ENCODE peak calls at places on chromosomes 6 and 20, in four cellular contexts. One of them, this sample, is unnamed.

GRCh38 chr6:1630771-1631217 is 21.1 kb downstream of the FOXC1 start:
- DNase-seq in GM23338: no peak
- DNase-seq in activated CD8-positive, alpha-beta T cell treated with anti-CD3 and anti-CD28 coated beads, Interleukin-2, amount 10 ng/mL, durations not matched to agents 7 days and 5 days: no peak
- DNase-seq in cardiac fibroblast: no peak
- DNase-seq in this sample: no peak

GRCh38 chr6:26215200-26216014 is 128.2 kb downstream of the HFE start:
- DNase-seq in GM23338: peak
- DNase-seq in activated CD8-positive, alpha-beta T cell treated with anti-CD3 and anti-CD28 coated beads, Interleukin-2, amount 10 ng/mL, durations not matched to agents 7 days and 5 days: peak
- DNase-seq in cardiac fibroblast: peak
- DNase-seq in this sample: peak

GRCh38 chr6:21753571-21754108 is 160.1 kb downstream of the SOX4 start:
- DNase-seq in GM23338: no peak
- DNase-seq in activated CD8-positive, alpha-beta T cell treated with anti-CD3 and anti-CD28 coated beads, Interleukin-2, amount 10 ng/mL, durations not matched to agents 7 days and 5 days: no peak
- DNase-seq in cardiac fibroblast: peak
- DNase-seq in this sample: no peak

GRCh38 chr6:9412951-9413559 is 977.7 kb upstream of the SLC35B3 start:
- DNase-seq in GM23338: peak
- DNase-seq in activated CD8-positive, alpha-beta T cell treated with anti-CD3 and anti-CD28 coated beads, Interleukin-2, amount 10 ng/mL, durations not matched to agents 7 days and 5 days: peak
- DNase-seq in cardiac fibroblast: peak
- DNase-seq in this sample: peak

GRCh38 chr6:89984926-89985743 is 90.9 kb downstream of the GJA10 start:
- DNase-seq in GM23338: no peak
- DNase-seq in activated CD8-positive, alpha-beta T cell treated with anti-CD3 and anti-CD28 coated beads, Interleukin-2, amount 10 ng/mL, durations not matched to agents 7 days and 5 days: no peak
- DNase-seq in cardiac fibroblast: peak
- DNase-seq in this sample: peak

GRCh38 chr20:6673071-6673470 is 94.4 kb upstream of the BMP2 start:
- DNase-seq in GM23338: no peak
- DNase-seq in activated CD8-positive, alpha-beta T cell treated with anti-CD3 and anti-CD28 coated beads, Interleukin-2, amount 10 ng/mL, durations not matched to agents 7 days and 5 days: no peak
- DNase-seq in cardiac fibroblast: no peak
- DNase-seq in this sample: no peak

GRCh38 chr6:108115598-108116058 is 41.1 kb upstream of the OSTM1 start:
- DNase-seq in GM23338: peak
- DNase-seq in activated CD8-positive, alpha-beta T cell treated with anti-CD3 and anti-CD28 coated beads, Interleukin-2, amount 10 ng/mL, durations not matched to agents 7 days and 5 days: peak
- DNase-seq in cardiac fibroblast: peak
- DNase-seq in this sample: no peak

GRCh38 chr20:58714340-58714922 is 21.8 kb downstream of the NPEPL1 start:
- DNase-seq in GM23338: no peak
- DNase-seq in activated CD8-positive, alpha-beta T cell treated with anti-CD3 and anti-CD28 coated beads, Interleukin-2, amount 10 ng/mL, durations not matched to agents 7 days and 5 days: peak
- DNase-seq in cardiac fibroblast: no peak
- DNase-seq in this sample: peak

GRCh38 chr20:64090165-64090564 is 6.0 kb upstream of the LKAAEAR1 start:
- DNase-seq in GM23338: no peak
- DNase-seq in activated CD8-positive, alpha-beta T cell treated with anti-CD3 and anti-CD28 coated beads, Interleukin-2, amount 10 ng/mL, durations not matched to agents 7 days and 5 days: no peak
- DNase-seq in cardiac fibroblast: no peak
- DNase-seq in this sample: no peak

GRCh38 chr20:44742304-44743079 is 3.2 kb upstream of the KCNK15 start:
- DNase-seq in GM23338: no peak
- DNase-seq in activated CD8-positive, alpha-beta T cell treated with anti-CD3 and anti-CD28 coated beads, Interleukin-2, amount 10 ng/mL, durations not matched to agents 7 days and 5 days: no peak
- DNase-seq in cardiac fibroblast: no peak
- DNase-seq in this sample: no peak

GRCh38 chr6:106688177-106688951 is 59.0 kb downstream of the QRSL1 start:
- DNase-seq in GM23338: no peak
- DNase-seq in activated CD8-positive, alpha-beta T cell treated with anti-CD3 and anti-CD28 coated beads, Interleukin-2, amount 10 ng/mL, durations not matched to agents 7 days and 5 days: no peak
- DNase-seq in cardiac fibroblast: no peak
- DNase-seq in this sample: no peak

GRCh38 chr20:51985013-51985415 is 182.7 kb upstream of the SALL4 start:
- DNase-seq in GM23338: peak
- DNase-seq in activated CD8-positive, alpha-beta T cell treated with anti-CD3 and anti-CD28 coated beads, Interleukin-2, amount 10 ng/mL, durations not matched to agents 7 days and 5 days: no peak
- DNase-seq in cardiac fibroblast: peak
- DNase-seq in this sample: no peak

GRCh38 chr20:50187403-50188051 is 3.1 kb upstream of the CEBPB start:
- DNase-seq in GM23338: peak
- DNase-seq in activated CD8-positive, alpha-beta T cell treated with anti-CD3 and anti-CD28 coated beads, Interleukin-2, amount 10 ng/mL, durations not matched to agents 7 days and 5 days: no peak
- DNase-seq in cardiac fibroblast: peak
- DNase-seq in this sample: no peak

GRCh38 chr6:154732538-154732823 is 735 bp upstream of the SCAF8 start:
- DNase-seq in GM23338: peak
- DNase-seq in activated CD8-positive, alpha-beta T cell treated with anti-CD3 and anti-CD28 coated beads, Interleukin-2, amount 10 ng/mL, durations not matched to agents 7 days and 5 days: no peak
- DNase-seq in cardiac fibroblast: no peak
- DNase-seq in this sample: no peak

GRCh38 chr20:10731190-10731955 is 57.6 kb upstream of the JAG1 start:
- DNase-seq in GM23338: no peak
- DNase-seq in activated CD8-positive, alpha-beta T cell treated with anti-CD3 and anti-CD28 coated beads, Interleukin-2, amount 10 ng/mL, durations not matched to agents 7 days and 5 days: no peak
- DNase-seq in cardiac fibroblast: peak
- DNase-seq in this sample: no peak

GRCh38 chr6:111938710-111939109 is 65.5 kb upstream of the FYN start:
- DNase-seq in GM23338: no peak
- DNase-seq in activated CD8-positive, alpha-beta T cell treated with anti-CD3 and anti-CD28 coated beads, Interleukin-2, amount 10 ng/mL, durations not matched to agents 7 days and 5 days: no peak
- DNase-seq in cardiac fibroblast: peak
- DNase-seq in this sample: no peak

GRCh38 chr6:117548797-117549301 is 53.5 kb downstream of the GOPC start:
- DNase-seq in GM23338: peak
- DNase-seq in activated CD8-positive, alpha-beta T cell treated with anti-CD3 and anti-CD28 coated beads, Interleukin-2, amount 10 ng/mL, durations not matched to agents 7 days and 5 days: peak
- DNase-seq in cardiac fibroblast: peak
- DNase-seq in this sample: no peak

GRCh38 chr20:370977-371754 is 9.4 kb upstream of the TRIB3 start:
- DNase-seq in GM23338: no peak
- DNase-seq in activated CD8-positive, alpha-beta T cell treated with anti-CD3 and anti-CD28 coated beads, Interleukin-2, amount 10 ng/mL, durations not matched to agents 7 days and 5 days: no peak
- DNase-seq in cardiac fibroblast: no peak
- DNase-seq in this sample: no peak

GRCh38 chr20:40497781-40498691 is 191.0 kb downstream of the MAFB start:
- DNase-seq in GM23338: no peak
- DNase-seq in activated CD8-positive, alpha-beta T cell treated with anti-CD3 and anti-CD28 coated beads, Interleukin-2, amount 10 ng/mL, durations not matched to agents 7 days and 5 days: no peak
- DNase-seq in cardiac fibroblast: peak
- DNase-seq in this sample: no peak

GRCh38 chr6:112214749-112215269 is 39.6 kb downstream of the LAMA4 start:
- DNase-seq in GM23338: no peak
- DNase-seq in activated CD8-positive, alpha-beta T cell treated with anti-CD3 and anti-CD28 coated beads, Interleukin-2, amount 10 ng/mL, durations not matched to agents 7 days and 5 days: no peak
- DNase-seq in cardiac fibroblast: peak
- DNase-seq in this sample: no peak

GRCh38 chr6:27178001-27178730 is 69.3 kb upstream of the PRSS16 start:
- DNase-seq in GM23338: peak
- DNase-seq in activated CD8-positive, alpha-beta T cell treated with anti-CD3 and anti-CD28 coated beads, Interleukin-2, amount 10 ng/mL, durations not matched to agents 7 days and 5 days: peak
- DNase-seq in cardiac fibroblast: peak
- DNase-seq in this sample: peak

GRCh38 chr20:14142964-14143627 is 147.8 kb downstream of the MACROD2 start:
- DNase-seq in GM23338: no peak
- DNase-seq in activated CD8-positive, alpha-beta T cell treated with anti-CD3 and anti-CD28 coated beads, Interleukin-2, amount 10 ng/mL, durations not matched to agents 7 days and 5 days: no peak
- DNase-seq in cardiac fibroblast: peak
- DNase-seq in this sample: no peak

GRCh38 chr6:15266423-15266996 is 20.6 kb downstream of the JARID2 start:
- DNase-seq in GM23338: peak
- DNase-seq in activated CD8-positive, alpha-beta T cell treated with anti-CD3 and anti-CD28 coated beads, Interleukin-2, amount 10 ng/mL, durations not matched to agents 7 days and 5 days: no peak
- DNase-seq in cardiac fibroblast: peak
- DNase-seq in this sample: no peak

GRCh38 chr6:158158748-158159147 is 9.3 kb downstream of the SERAC1 start:
- DNase-seq in GM23338: no peak
- DNase-seq in activated CD8-positive, alpha-beta T cell treated with anti-CD3 and anti-CD28 coated beads, Interleukin-2, amount 10 ng/mL, durations not matched to agents 7 days and 5 days: no peak
- DNase-seq in cardiac fibroblast: no peak
- DNase-seq in this sample: no peak

GRCh38 chr6:128519132-128519930 is 1.1 kb downstream of the PTPRK start:
- DNase-seq in GM23338: peak
- DNase-seq in activated CD8-positive, alpha-beta T cell treated with anti-CD3 and anti-CD28 coated beads, Interleukin-2, amount 10 ng/mL, durations not matched to agents 7 days and 5 days: peak
- DNase-seq in cardiac fibroblast: peak
- DNase-seq in this sample: no peak

GRCh38 chr6:16216501-16217155 is 21.8 kb upstream of the GMPR start:
- DNase-seq in GM23338: peak
- DNase-seq in activated CD8-positive, alpha-beta T cell treated with anti-CD3 and anti-CD28 coated beads, Interleukin-2, amount 10 ng/mL, durations not matched to agents 7 days and 5 days: no peak
- DNase-seq in cardiac fibroblast: no peak
- DNase-seq in this sample: no peak

GRCh38 chr6:48472535-48472934 is 361.5 kb upstream of the PTCHD4 start:
- DNase-seq in GM23338: no peak
- DNase-seq in activated CD8-positive, alpha-beta T cell treated with anti-CD3 and anti-CD28 coated beads, Interleukin-2, amount 10 ng/mL, durations not matched to agents 7 days and 5 days: no peak
- DNase-seq in cardiac fibroblast: no peak
- DNase-seq in this sample: no peak